ENCODE peak calls at places on chromosomes 12 and 14, in five cellular contexts. K is NB4, F is astrocyte, D is heart right ventricle, Q is upper lobe of left lung. H is an unnamed sample.
A peak's percentile ranks its signal among the peaks of the same experiment; 100 is the strongest.

GRCh38 chr12:39581592-39581991 is 38.0 kb downstream of the ABCD2 start:
- DNase-seq in F (no peak), Q (no peak), D (no peak), K (no peak), H (no peak)

GRCh38 chr12:121170581-121171260 is 38.0 kb downstream of the P2RX7 start:
- DNase-seq in F (peak; percentile 71), K (peak; percentile 72), Q (no peak), D (no peak), H (no peak)

GRCh38 chr12:12722351-12723146 is 5.4 kb downstream of the CDKN1B start:
- DNase-seq in F (peak; percentile 66), D (no peak), K (peak; percentile 65), Q (no peak), H (no peak)

GRCh38 chr12:62210422-62210821 is 49.8 kb upstream of the USP15 start:
- DNase-seq in Q (peak; percentile 58), D (no peak), K (peak; percentile 79), F (peak; percentile 12), H (no peak)

GRCh38 chr12:132524405-132524804 is 34.5 kb downstream of the FBRSL1 start:
- DNase-seq in F (peak; percentile 45), D (no peak), K (no peak), Q (peak; percentile 38), H (no peak)

GRCh38 chr12:109228664-109229063 is 80.4 kb downstream of the FOXN4 start:
- DNase-seq in Q (no peak), D (no peak), F (no peak), K (no peak), H (no peak)

GRCh38 chr12:132105467-132105866 is 38.7 kb downstream of the DDX51 start:
- DNase-seq in F (no peak), D (no peak), Q (no peak), K (no peak), H (no peak)

GRCh38 chr14:60175255-60175902 is 10.2 kb upstream of the DHRS7 start:
- DNase-seq in K (no peak), Q (no peak), F (no peak), D (no peak), H (no peak)

GRCh38 chr12:27076468-27076867 is 5.9 kb downstream of the C12orf71 start:
- DNase-seq in D (no peak), Q (no peak), F (no peak), K (no peak), H (no peak)

GRCh38 chr14:77023001-77023996 is 5.2 kb downstream of the IRF2BPL start:
- DNase-seq in D (no peak), F (peak; percentile 64), K (no peak), Q (peak; percentile 57), H (no peak)

GRCh38 chr12:119673634-119674033 is 5.7 kb downstream of the PRKAB1 start:
- DNase-seq in Q (peak; percentile 51), F (no peak), K (no peak), D (peak; percentile 47), H (no peak)

GRCh38 chr12:105724651-105725050 is 394.2 kb downstream of the C12orf75 start:
- DNase-seq in Q (no peak), F (peak; percentile 81), K (no peak), D (no peak), H (no peak)

GRCh38 chr12:49345048-49345839 is 1.4 kb upstream of the DNAJC22 start:
- DNase-seq in K (peak; percentile 55), D (no peak), F (no peak), Q (peak; percentile 23), H (no peak)

GRCh38 chr12:49347307-49348237 is 884 bp downstream of the DNAJC22 start:
- DNase-seq in F (peak; percentile 81), Q (peak; percentile 68), D (peak; percentile 77), K (peak; percentile 74), H (no peak)

GRCh38 chr12:49348781-49349180 is 2.1 kb downstream of the DNAJC22 start:
- DNase-seq in F (no peak), Q (peak; percentile 8), K (no peak), D (no peak), H (no peak)

GRCh38 chr12:49345840-49346658 is 639 bp upstream of the DNAJC22 start:
- DNase-seq in F (no peak), D (no peak), Q (peak; percentile 8), K (no peak), H (no peak)

DNA sequence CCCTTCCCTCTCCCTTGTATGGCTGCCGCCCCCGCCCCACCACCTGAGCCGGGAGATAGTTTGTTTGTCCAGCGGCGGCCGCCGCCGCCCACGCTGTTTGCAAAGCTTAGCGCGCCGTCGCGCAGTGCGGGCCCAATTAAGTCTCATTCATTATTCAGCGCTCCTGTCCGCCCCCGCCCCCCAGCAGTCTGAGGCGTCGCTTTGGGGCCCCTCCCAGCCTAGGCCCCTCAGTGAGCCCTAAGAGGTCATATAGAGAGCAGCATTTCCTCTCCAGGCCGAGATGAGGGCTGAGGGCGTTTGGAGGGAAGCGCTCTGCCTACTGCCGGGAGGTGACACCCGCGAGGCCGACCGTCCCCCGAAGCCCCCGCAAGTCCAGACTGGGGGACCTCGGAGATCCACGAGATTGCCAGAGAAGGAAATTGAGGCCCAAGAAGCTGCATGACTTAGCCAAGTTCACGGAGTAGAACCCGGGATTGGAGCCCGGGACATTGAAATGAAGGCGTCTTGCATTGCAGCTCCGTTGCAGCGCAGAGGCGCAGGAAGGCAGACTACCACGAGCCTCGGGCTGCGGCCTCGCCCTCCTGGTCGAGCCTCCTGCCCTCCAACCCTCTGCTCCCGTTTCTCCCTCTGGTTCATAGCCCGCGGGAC is at the start of gene DNAJC22:
- DNase-seq in Q (peak; percentile 21), K (peak; percentile 62), D (no peak), F (no peak), H (no peak)
- TF ChIP-seq CTCF in Q (no peak), K (peak; percentile 6), D (no peak), F (no peak), H (no peak)

DNA sequence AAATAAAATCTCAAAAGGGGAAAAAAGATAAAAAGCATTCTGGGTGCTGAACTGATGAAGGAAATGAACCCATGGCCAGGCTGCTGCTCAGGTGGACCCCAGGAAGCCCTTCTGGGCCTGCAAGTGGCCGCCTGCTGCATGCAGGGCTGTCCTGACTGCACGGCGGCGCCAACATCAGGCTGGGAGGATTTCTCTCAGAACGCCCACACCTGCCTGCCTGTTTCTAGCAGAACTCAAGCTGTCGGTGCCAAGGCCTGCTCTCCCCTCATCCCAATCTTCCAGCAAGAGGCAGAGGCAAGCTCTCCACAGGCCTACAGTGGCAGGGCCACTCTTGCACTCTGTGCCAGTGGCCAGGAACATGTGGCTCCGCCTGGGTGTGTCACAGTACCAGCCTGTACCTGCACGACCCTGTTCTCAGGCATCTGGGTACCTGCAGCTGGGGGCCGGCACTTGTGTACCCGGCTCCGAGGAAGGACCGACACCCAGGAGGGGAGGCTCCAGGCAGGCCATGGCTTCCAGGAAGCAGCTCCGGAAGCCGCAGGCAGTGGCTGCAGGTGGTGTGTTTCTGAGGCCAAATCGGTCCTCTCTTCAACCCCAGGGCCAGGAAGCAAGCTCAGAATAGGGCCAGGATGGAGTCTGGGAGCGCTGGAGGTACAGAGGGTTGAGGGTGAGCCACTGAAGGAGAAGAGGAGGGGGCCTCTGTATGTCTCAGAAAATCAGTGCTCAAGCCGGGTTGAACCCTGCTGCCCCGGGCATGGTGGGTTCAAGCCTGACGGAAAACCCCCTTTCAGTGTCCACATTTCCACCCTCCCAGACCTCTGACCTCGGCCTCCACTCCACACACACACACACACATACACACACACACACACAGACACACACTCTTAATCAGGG is 2.5 kb upstream of the INF2 start:
- DNase-seq in D (no peak), F (no peak), Q (no peak), K (no peak), H (no peak)
- TF ChIP-seq CTCF in D (no peak), F (no peak), Q (no peak), K (no peak), H (no peak)

GRCh38 chr12:4307593-4308333 is 13.2 kb upstream of the TIGAR start:
- DNase-seq in D (peak; percentile 70), F (peak; percentile 65), Q (peak; percentile 75), K (peak; percentile 52), H (no peak)
- TF ChIP-seq CTCF in D (peak; percentile 44), F (peak; percentile 64), Q (peak; percentile 82), K (peak; percentile 35), H (peak; percentile 91)

DNA sequence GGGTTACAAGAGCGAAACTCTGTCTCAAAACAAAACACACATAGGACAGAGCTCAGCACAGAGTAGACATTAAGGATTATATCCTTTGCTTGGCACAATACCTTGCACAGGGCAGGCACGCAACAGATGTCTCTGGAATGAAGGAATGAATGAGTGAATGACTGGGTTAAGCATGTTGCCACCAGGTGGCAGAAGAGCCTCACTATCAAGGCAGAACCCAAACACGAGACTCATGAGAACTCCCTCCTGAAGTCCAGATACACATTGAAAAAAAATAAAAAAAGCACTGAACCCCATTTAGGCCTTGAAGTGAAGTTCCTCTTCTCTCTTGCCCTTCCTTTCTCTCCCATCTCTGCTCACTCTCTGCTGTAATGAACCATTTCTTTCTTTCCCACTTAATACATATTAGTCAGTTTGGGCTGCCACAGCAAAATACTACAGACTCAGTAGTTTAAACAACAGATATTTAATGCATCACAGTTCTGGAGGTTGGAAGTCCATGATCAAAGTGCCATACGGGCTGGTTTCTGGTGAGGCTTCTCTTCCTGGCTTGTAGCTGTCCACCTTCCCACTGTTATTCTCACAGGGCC is 26.6 kb upstream of the LTA4H start:
- DNase-seq in D (peak; percentile 80), K (peak; percentile 94), F (peak; percentile 64), Q (peak; percentile 74), H (no peak)
- TF ChIP-seq CTCF in D (peak; percentile 80), K (peak; percentile 87), F (peak; percentile 92), Q (peak; percentile 89), H (peak; percentile 97)

DNA sequence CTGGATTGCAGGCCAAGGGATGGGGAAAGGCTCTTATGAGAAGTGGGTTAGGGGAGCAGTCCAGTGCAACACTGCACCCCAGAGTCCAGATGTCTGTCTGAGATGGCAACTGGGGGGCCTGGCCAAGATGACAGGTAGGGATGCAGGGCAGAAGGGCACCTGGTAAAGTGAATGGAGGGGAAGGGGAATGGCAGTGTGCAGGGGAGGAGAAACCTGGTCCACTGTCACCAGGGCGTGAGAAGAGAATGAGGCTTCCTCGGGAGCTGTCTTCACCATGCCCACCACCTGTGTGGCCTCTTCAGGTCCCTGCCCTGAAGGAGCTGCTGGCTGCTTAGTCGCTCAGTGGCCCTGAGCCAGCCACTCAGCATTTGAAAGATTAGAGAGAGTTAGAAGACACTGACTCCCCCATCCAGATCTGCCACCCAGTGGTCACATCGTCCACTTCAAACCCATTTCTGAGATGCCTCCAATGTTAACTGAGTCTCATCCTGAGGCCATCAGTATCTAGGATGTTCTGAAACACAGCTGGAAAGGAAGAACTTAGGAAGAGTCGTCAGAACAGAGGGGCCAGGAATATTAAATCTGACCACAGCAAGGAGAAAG is 57.3 kb downstream of the PLEKHG3 start:
- DNase-seq in K (peak; percentile 26), F (no peak), D (no peak), Q (no peak), H (peak; percentile 51)
- TF ChIP-seq CTCF in K (peak; percentile 14), F (no peak), D (no peak), Q (no peak), H (peak; percentile 60)

GRCh38 chr14:28751467-28752058 is 15.0 kb upstream of the FOXG1 start:
- DNase-seq in K (peak; percentile 59), D (no peak), Q (no peak), F (peak; percentile 39), H (no peak)
- TF ChIP-seq CTCF in K (peak; percentile 80), D (no peak), Q (peak; percentile 61), F (peak; percentile 87), H (peak; percentile 77)